ENCODE peak calls at places on chromosomes 7 and 10, in eight cellular contexts. H is foreskin fibroblast, F is HCT116, K is D721Med, L is HFF-Myc, U is GM10248, A is OCI-LY7, W is tibial artery. B is an unnamed sample.

GRCh38 chr7:5489991-5490536 is 66.4 kb upstream of the TNRC18 start:
- DNase-seq in U (no peak), A (no peak), K (no peak), H (no peak), L (no peak), W (no peak), F (no peak), B (no peak)

GRCh38 chr10:114017266-114017665 is 26.4 kb upstream of the ADRB1 start:
- DNase-seq in H (no peak), L (no peak), K (no peak), U (no peak), F (no peak), W (no peak), A (no peak), B (no peak)

GRCh38 chr10:59627366-59628018 is 82.2 kb downstream of the SLC16A9 start:
- DNase-seq in F (no peak), W (no peak), U (no peak), L (no peak), H (no peak), K (no peak), A (no peak), B (peak; percentile 7)

GRCh38 chr7:257647-257992 is 32.4 kb upstream of the FOXL3 start:
- DNase-seq in F (no peak), U (no peak), K (no peak), A (no peak), H (no peak), W (no peak), L (no peak), B (no peak)

GRCh38 chr7:135933509-135934188 is 43.5 kb downstream of the MTPN start:
- DNase-seq in K (no peak), A (no peak), W (no peak), F (no peak), L (no peak), H (peak; percentile 9), U (no peak), B (no peak)

GRCh38 chr7:82534687-82535086 is 91.1 kb upstream of the CACNA2D1 start:
- DNase-seq in L (no peak), K (no peak), F (peak; percentile 10), A (no peak), H (peak; percentile 81), W (no peak), U (no peak), B (no peak)

GRCh38 chr7:28078036-28078901 is 102.3 kb downstream of the JAZF1 start:
- DNase-seq in K (no peak), W (no peak), F (peak; percentile 16), U (peak; percentile 46), H (peak; percentile 82), L (no peak), A (peak; percentile 56), B (peak; percentile 55)

GRCh38 chr10:4981722-4982471 is 18.7 kb downstream of the AKR1C1 start:
- DNase-seq in F (peak; percentile 26), A (peak; percentile 44), H (peak; percentile 33), K (no peak), W (no peak), L (no peak), U (peak; percentile 20), B (peak; percentile 56)

GRCh38 chr7:15558747-15559146 is 3.1 kb downstream of the AGMO start:
- DNase-seq in U (no peak), F (no peak), H (peak; percentile 70), K (no peak), W (no peak), L (no peak), A (no peak), B (no peak)

GRCh38 chr10:73625004-73625883 is 16.0 kb downstream of the MYOZ1 start:
- DNase-seq in U (peak; percentile 25), L (no peak), W (peak; percentile 67), F (no peak), H (peak; percentile 41), A (peak; percentile 41), K (peak; percentile 52), B (peak; percentile 65)

GRCh38 chr7:143279186-143280098 is 5.3 kb upstream of the TMEM139 start:
- DNase-seq in H (peak; percentile 49), F (no peak), L (no peak), W (no peak), A (no peak), U (no peak), K (no peak), B (peak; percentile 20)

GRCh38 chr10:77069020-77069419 is 568.6 kb downstream of the KCNMA1 start:
- DNase-seq in H (no peak), K (no peak), L (no peak), U (no peak), F (no peak), A (no peak), W (no peak), B (no peak)

GRCh38 chr10:132632091-132632561 is 94.5 kb downstream of the INPP5A start:
- DNase-seq in L (no peak), F (no peak), W (peak; percentile 73), H (no peak), A (no peak), K (no peak), U (no peak), B (no peak)

GRCh38 chr7:141351175-141351574 is 200.0 kb upstream of the AGK start:
- DNase-seq in K (no peak), H (no peak), F (no peak), L (no peak), A (no peak), W (no peak), U (no peak), B (no peak)

GRCh38 chr10:30581779-30582380 is 47.7 kb downstream of the LYZL2 start:
- DNase-seq in U (peak; percentile 61), K (no peak), W (no peak), A (peak; percentile 52), F (peak; percentile 36), L (peak; percentile 33), H (peak; percentile 80), B (peak; percentile 67)

GRCh38 chr10:118712930-118713634 is 41.7 kb downstream of the CACUL1 start:
- DNase-seq in H (no peak), L (no peak), U (no peak), F (no peak), A (no peak), W (no peak), K (no peak), B (no peak)
- TF ChIP-seq CTCF in H (no peak), L (peak; percentile 19), U (no peak), F (peak; percentile 62), A (peak; percentile 28), W (no peak), K (peak; percentile 16), B (no peak)

DNA sequence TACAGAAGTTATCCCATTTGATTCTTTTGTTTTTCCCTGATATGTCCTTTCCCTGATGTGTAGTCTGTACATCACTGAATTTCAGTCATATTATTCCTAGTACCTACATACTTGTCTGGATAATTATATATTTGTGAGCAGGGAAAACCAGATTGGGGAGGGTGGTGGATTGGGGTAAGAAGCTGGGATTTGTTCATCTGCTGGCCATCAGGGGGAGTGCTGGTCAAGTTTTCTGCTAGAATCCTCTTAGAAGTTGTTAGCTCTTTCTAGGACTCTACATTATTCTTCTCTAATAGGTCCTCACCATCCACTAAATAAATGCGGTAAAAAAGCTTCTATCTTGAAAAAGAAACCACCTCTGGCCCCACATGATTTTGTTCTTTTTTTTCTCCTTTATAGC is 232.7 kb upstream of the TAC1 start:
- DNase-seq in K (no peak), L (no peak), F (peak; percentile 29), W (no peak), U (peak; percentile 40), A (peak; percentile 29), H (no peak), B (peak; percentile 56)
- TF ChIP-seq CTCF in K (peak; percentile 59), L (peak; percentile 27), F (peak; percentile 65), W (no peak), U (peak; percentile 41), A (peak; percentile 78), H (peak; percentile 17), B (peak; percentile 46)

GRCh38 chr7:23468721-23469149 is 1.6 kb downstream of the IGF2BP3 start:
- DNase-seq in K (no peak), A (peak; percentile 60), U (no peak), L (no peak), W (no peak), F (no peak), H (peak; percentile 25), B (peak; percentile 8)
- TF ChIP-seq CTCF in K (no peak), A (no peak), U (no peak), L (no peak), W (no peak), F (no peak), H (no peak), B (no peak)

GRCh38 chr7:26363465-26363864 is 71.8 kb downstream of the SNX10 start:
- DNase-seq in W (no peak), U (no peak), L (no peak), F (no peak), A (no peak), H (no peak), K (no peak), B (no peak)
- TF ChIP-seq CTCF in W (no peak), U (no peak), L (no peak), F (no peak), A (no peak), H (no peak), K (no peak), B (no peak)

DNA sequence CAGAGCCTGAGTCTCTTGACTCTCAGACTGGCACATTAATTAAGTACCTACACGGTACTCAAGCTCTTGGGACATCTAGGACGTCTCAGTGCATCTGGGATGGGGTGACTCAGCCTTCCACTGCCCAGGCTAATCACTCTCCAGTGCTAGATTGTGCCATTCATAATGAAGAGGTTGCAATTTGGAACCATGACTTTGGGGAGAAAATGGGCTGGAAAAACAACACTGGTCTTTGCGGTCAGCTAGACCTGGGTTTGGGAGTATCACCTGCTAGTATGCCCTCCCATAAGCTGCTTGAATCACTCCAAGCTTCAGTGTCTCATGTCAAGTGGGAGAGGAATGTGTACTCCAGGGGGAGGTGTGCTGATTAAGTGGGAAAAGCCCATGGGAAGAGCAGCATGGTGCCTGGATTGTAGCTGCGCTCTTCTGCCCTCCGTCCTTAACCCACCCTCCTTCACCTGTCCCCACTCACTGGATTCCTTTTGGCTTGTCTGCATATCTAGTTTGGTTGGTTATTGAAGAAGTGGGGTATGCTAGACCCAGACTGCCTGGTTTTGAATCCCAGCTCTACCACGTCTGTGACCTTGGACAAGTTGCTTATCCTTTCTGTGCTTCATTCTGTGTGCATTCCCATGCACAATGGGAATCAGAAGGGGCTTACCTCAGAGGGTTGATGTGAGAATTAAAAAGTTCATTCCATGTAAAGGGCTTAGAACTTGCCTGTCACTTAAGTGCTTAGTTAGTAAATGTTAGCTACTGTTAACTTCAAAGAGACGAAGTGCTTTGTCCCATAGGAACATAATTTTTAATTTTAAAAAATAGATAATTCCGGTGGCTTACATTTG is 3.8 kb downstream of the NFE2L3 start:
- DNase-seq in F (no peak), A (no peak), K (no peak), W (no peak), L (no peak), U (no peak), H (peak; percentile 81), B (peak; percentile 61)
- TF ChIP-seq CTCF in F (no peak), A (no peak), K (no peak), W (no peak), L (no peak), U (no peak), H (no peak), B (no peak)

B was measured in MCF 10A.